ENCODE peak calls at places on chromosomes 12 and 14, in seven cellular contexts. E, V, P, W, H, U and B are unnamed samples.

GRCh38 chr12:53932915-53933314 is 5.7 kb upstream of the HOXC13 start:
- DNase-seq in E (no peak), V (no peak), P (no peak), W (no peak), H (no peak), U (no peak), B (no peak)

GRCh38 chr12:12357697-12358476 is 1.0 kb downstream of the BORCS5 start:
- DNase-seq in E (no peak), V (no peak), P (no peak), W (no peak), H (no peak), U (no peak), B (no peak)

GRCh38 chr12:100348657-100349454 is 8.0 kb upstream of the SLC17A8 start:
- DNase-seq in E (peak; percentile 55), V (peak; percentile 33), P (no peak), W (peak; percentile 54), H (no peak), U (no peak), B (no peak)

GRCh38 chr12:52235822-52236291 is 2.8 kb downstream of the KRT7 start:
- DNase-seq in E (peak; percentile 9), V (no peak), P (no peak), W (no peak), H (no peak), U (no peak), B (peak; percentile 95)

GRCh38 chr14:22892488-22892887 is 9.5 kb downstream of the REM2 start:
- DNase-seq in E (no peak), V (no peak), P (no peak), W (no peak), H (no peak), U (no peak), B (no peak)

GRCh38 chr12:104243551-104243950 is 28.0 kb downstream of the TXNRD1 start:
- DNase-seq in E (no peak), V (no peak), P (no peak), W (no peak), H (no peak), U (no peak), B (no peak)

GRCh38 chr12:171743-172705 is 41.9 kb downstream of the SLC6A12 start:
- DNase-seq in E (peak; percentile 66), V (no peak), P (peak; percentile 59), W (no peak), H (no peak), U (no peak), B (no peak)

GRCh38 chr12:109517619-109518018 is 40.2 kb downstream of the UBE3B start:
- DNase-seq in E (no peak), V (no peak), P (no peak), W (no peak), H (no peak), U (no peak), B (no peak)

GRCh38 chr12:4225571-4225970 is 48.0 kb upstream of the CCND2 start:
- DNase-seq in E (no peak), V (no peak), P (no peak), W (no peak), H (no peak), U (no peak), B (no peak)

GRCh38 chr12:116216022-116216756 is 61.3 kb downstream of the MED13L start:
- DNase-seq in E (no peak), V (no peak), P (no peak), W (no peak), H (no peak), U (no peak), B (no peak)

GRCh38 chr12:121582583-121583333 is 1.9 kb upstream of the KDM2B start:
- DNase-seq in E (no peak), V (no peak), P (peak; percentile 28), W (peak; percentile 86), H (no peak), U (peak; percentile 82), B (no peak)

GRCh38 chr12:72072613-72073212 is 134.1 kb downstream of the TPH2 start:
- DNase-seq in E (peak; percentile 20), V (no peak), P (no peak), W (no peak), H (no peak), U (no peak), B (no peak)

GRCh38 chr12:50790081-50790480 is 26.2 kb downstream of the ATF1 start:
- DNase-seq in E (no peak), V (no peak), P (no peak), W (no peak), H (no peak), U (no peak), B (no peak)

GRCh38 chr14:51236314-51236713 is 3.7 kb upstream of the TMX1 start:
- DNase-seq in E (no peak), V (no peak), P (no peak), W (no peak), H (no peak), U (no peak), B (peak; percentile 35)

GRCh38 chr14:75982724-75983358 is 1.0 kb upstream of the TGFB3 start:
- DNase-seq in E (no peak), V (no peak), P (no peak), W (no peak), H (no peak), U (no peak), B (peak; percentile 30)

GRCh38 chr14:69077841-69078240 is 75.1 kb downstream of the DCAF5 start:
- DNase-seq in E (no peak), V (no peak), P (no peak), W (no peak), H (no peak), U (no peak), B (no peak)

GRCh38 chr12:25482637-25483036 is 70.4 kb downstream of the LMNTD1 start:
- DNase-seq in E (peak; percentile 34), V (no peak), P (no peak), W (no peak), H (no peak), U (no peak), B (no peak)

GRCh38 chr12:1592444-1593231 is 1.7 kb downstream of the FBXL14 start:
- DNase-seq in E (peak; percentile 66), V (no peak), P (peak; percentile 42), W (no peak), H (no peak), U (no peak), B (no peak)

GRCh38 chr12:13074396-13075113 is 28.9 kb downstream of the GSG1 start:
- DNase-seq in E (no peak), V (no peak), P (no peak), W (no peak), H (no peak), U (no peak), B (no peak)

GRCh38 chr12:2457215-2458112 is 337.3 kb upstream of the FKBP4 start:
- DNase-seq in E (no peak), V (no peak), P (peak; percentile 50), W (no peak), H (no peak), U (no peak), B (no peak)

GRCh38 chr14:100767788-100768536 is 41.3 kb downstream of the DLK1 start:
- DNase-seq in E (no peak), V (no peak), P (no peak), W (no peak), H (no peak), U (no peak), B (no peak)
- TF ChIP-seq JUND in E (no peak), V (no peak), P (no peak), W (no peak), H (no peak), U (no peak), B (no peak)

GRCh38 chr14:73238941-73239340 is 1.6 kb downstream of the PAPLN start:
- DNase-seq in E (peak; percentile 25), V (no peak), P (no peak), W (no peak), H (no peak), U (no peak), B (no peak)
- TF ChIP-seq JUND in E (no peak), V (no peak), P (no peak), W (no peak), H (no peak), U (no peak), B (no peak)

GRCh38 chr14:100297320-100298300 is 8.6 kb downstream of the SLC25A29 start:
- DNase-seq in E (peak; percentile 30), V (no peak), P (no peak), W (no peak), H (peak; percentile 35), U (no peak), B (peak; percentile 22)
- TF ChIP-seq JUND in E (no peak), V (no peak), P (no peak), W (no peak), H (no peak), U (no peak), B (no peak)

GRCh38 chr12:89943461-89943860 is 234.8 kb upstream of the ATP2B1 start:
- DNase-seq in E (no peak), V (no peak), P (no peak), W (no peak), H (no peak), U (no peak), B (no peak)

GRCh38 chr12:89945123-89945522 is 236.5 kb upstream of the ATP2B1 start:
- DNase-seq in E (no peak), V (no peak), P (no peak), W (no peak), H (no peak), U (no peak), B (no peak)

GRCh38 chr12:89935850-89936249 is 227.2 kb upstream of the ATP2B1 start:
- DNase-seq in E (no peak), V (no peak), P (no peak), W (no peak), H (peak; percentile 42), U (no peak), B (no peak)

GRCh38 chr12:89936631-89937030 is 228.0 kb upstream of the ATP2B1 start:
- DNase-seq in E (peak; percentile 33), V (no peak), P (no peak), W (no peak), H (no peak), U (no peak), B (no peak)

GRCh38 chr12:89939468-89940215 is 231.0 kb upstream of the ATP2B1 start:
- DNase-seq in E (no peak), V (no peak), P (no peak), W (no peak), H (no peak), U (no peak), B (no peak)
- TF ChIP-seq JUND in E (no peak), V (no peak), P (no peak), W (no peak), H (no peak), U (no peak), B (no peak)